ENCODE peak calls at places on chromosomes 4 and X, in five cellular contexts. D, J, Q, K and F are unnamed samples.

GRCh38 chr4:153153339-153153851 is 50.8 kb upstream of the TRIM2 start:
- DNase-seq in D (peak; percentile 75), J (no peak), Q (no peak), K (peak; percentile 43), F (peak; percentile 56)

GRCh38 chr4:183012862-183013855 is 85.9 kb upstream of the WWC2 start:
- DNase-seq in D (peak; percentile 54), J (peak; percentile 23), Q (no peak), K (no peak), F (peak; percentile 9)

GRCh38 chrX:65926095-65927019 is 113.5 kb downstream of the VSIG4 start:
- DNase-seq in D (no peak), J (no peak), Q (no peak), K (no peak), F (no peak)

GRCh38 chr4:89640620-89641366 is 196.2 kb downstream of the SNCA start:
- DNase-seq in D (peak; percentile 95), J (peak; percentile 79), Q (peak; percentile 91), K (peak; percentile 51), F (peak; percentile 74)

GRCh38 chrX:14712096-14712495 is 160.8 kb downstream of the FANCB start:
- DNase-seq in D (no peak), J (no peak), Q (no peak), K (peak; percentile 7), F (peak; percentile 0)

GRCh38 chr4:88333741-88334405 is 44.8 kb upstream of the HERC6 start:
- DNase-seq in D (no peak), J (no peak), Q (no peak), K (no peak), F (peak; percentile 29)

GRCh38 chr4:64508089-64508488 is 98.8 kb upstream of the TECRL start:
- DNase-seq in D (no peak), J (no peak), Q (no peak), K (no peak), F (no peak)

GRCh38 chr4:122423246-122423645 is 33.3 kb downstream of the IL2 start:
- DNase-seq in D (no peak), J (no peak), Q (no peak), K (no peak), F (no peak)

GRCh38 chr4:1237981-1238675 is 10.8 kb downstream of the CTBP1 start:
- DNase-seq in D (no peak), J (no peak), Q (no peak), K (no peak), F (no peak)

GRCh38 chr4:100738388-100739165 is 220.8 kb upstream of the EMCN start:
- DNase-seq in D (no peak), J (no peak), Q (peak; percentile 5), K (peak; percentile 4), F (peak; percentile 63)

DNA sequence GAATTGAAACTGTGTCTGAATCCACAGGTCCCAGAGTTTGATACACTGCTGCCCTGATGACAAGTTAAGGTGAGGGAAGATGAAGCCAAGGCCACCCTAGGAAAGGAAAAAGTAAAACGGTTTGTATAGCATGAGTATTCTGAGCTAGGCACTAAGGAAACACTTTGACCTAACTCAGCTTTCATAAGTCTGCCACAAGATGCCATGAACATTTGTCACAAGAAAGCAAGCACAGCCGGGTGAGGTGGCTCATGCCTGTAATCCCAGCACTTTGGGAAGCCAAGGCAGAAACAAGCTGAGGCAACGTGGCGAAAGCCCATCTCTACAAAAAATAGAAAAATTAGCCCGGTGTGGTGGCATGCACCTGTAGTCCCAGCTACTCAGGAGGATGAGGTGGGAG is 34.2 kb downstream of the ELOVL6 start:
- DNase-seq in D (no peak), J (no peak), Q (no peak), K (peak; percentile 83), F (peak; percentile 65)
- H3K14ac ChIP-seq in D (no peak overlapping the region), J (no peak overlapping the region), Q (no peak overlapping the region), K (no peak overlapping the region), F (peak overlapping the region; percentile 70)

DNA sequence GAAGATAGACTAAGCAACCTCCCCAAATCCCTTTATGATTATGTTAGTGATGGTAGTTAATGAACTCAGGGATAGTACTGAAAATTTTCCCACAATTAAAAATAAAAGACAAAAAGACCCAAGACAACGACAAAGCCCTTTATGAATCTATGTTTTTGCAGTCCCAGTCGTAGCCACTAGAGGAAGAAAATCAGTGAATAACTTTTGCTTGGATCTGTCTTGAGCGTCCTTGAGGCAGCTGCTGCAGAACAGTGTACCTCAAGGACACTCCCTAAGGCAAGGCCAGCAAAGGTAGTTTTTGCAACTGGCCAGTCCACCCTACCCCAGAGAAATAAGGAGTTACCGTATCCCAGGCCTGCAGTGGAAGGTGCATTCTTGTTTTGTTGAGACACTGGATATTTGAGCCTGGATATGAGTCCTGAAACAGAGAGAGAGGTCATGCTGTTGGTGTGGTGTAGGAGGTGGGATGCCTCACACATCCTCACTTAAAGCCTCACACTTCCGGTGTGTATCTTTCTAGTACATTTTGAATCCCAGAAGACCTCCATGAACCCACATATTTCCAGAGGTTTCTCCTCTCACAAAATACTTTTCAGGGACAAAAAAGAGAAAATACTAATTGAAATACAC is 8.7 kb upstream of the TIMM8A start:
- DNase-seq in D (no peak), J (no peak), Q (no peak), K (peak; percentile 46), F (peak; percentile 28)
- H2BK12ac ChIP-seq in D (no peak overlapping the region), J (no peak overlapping the region), Q (no peak overlapping the region), K (no peak overlapping the region), F (no peak overlapping the region)

GRCh38 chr4:84879651-84880200 is 86.8 kb downstream of the WDFY3 start:
- DNase-seq in D (no peak), J (no peak), Q (no peak), K (peak; percentile 19), F (no peak)
- H3K14ac ChIP-seq in D (no peak overlapping the region), J (no peak overlapping the region), Q (no peak overlapping the region), K (no peak overlapping the region), F (no peak overlapping the region)

DNA sequence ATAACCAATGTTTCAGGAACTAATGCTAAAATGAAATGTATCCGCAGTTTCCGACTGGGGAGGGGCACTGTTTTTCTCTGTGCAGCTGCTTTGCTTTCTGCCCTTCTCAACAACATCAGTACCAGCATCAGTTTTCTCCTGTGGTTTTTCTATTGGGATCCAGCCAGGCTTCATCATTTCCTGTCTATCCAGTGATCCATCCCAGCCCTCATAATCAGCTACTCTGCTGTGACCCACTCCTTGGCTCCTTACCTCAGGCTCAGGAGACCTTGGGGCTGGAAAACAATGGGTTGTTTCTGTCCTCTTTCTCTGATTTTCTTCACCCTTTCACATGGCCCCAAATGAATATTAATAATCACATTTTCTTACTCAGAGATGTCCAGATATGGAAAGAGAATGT is 222.2 kb upstream of the DKK2 start:
- DNase-seq in D (no peak), J (no peak), Q (no peak), K (no peak), F (no peak)
- H2BK12ac ChIP-seq in D (no peak overlapping the region), J (no peak overlapping the region), Q (no peak overlapping the region), K (no peak overlapping the region), F (no peak overlapping the region)